ENCODE peak calls at places on chromosomes 6 and 20, in six cellular contexts. C, Y, E, S, Z and H are unnamed samples.

GRCh38 chr20:12570371-12570770 is 438.4 kb upstream of the SPTLC3 start:
- DNase-seq in S (peak), Z (peak), E (peak), Y (no peak), C (no peak), H (peak)

GRCh38 chr6:52515219-52515960 is 61.5 kb downstream of the TRAM2 start:
- DNase-seq in C (no peak), Y (peak), Z (no peak), E (no peak), S (no peak), H (no peak)

GRCh38 chr20:49276201-49276894 is 1.5 kb downstream of the ZNFX1 start:
- DNase-seq in E (peak), Z (peak), C (no peak), Y (peak), S (no peak), H (peak)

GRCh38 chr6:151452750-151453427 is 963 bp upstream of the RMND1 start:
- DNase-seq in E (no peak), S (no peak), Z (peak), C (peak), Y (peak), H (peak)

GRCh38 chr20:21609221-21609620 is 95.4 kb upstream of the NKX2-2 start:
- DNase-seq in Z (no peak), C (no peak), E (peak), Y (peak), S (no peak), H (no peak)

GRCh38 chr6:10759884-10760329 is 12.3 kb downstream of the TMEM14B start:
- DNase-seq in Y (peak), E (peak), C (no peak), S (no peak), Z (no peak), H (no peak)

GRCh38 chr6:159577564-159577963 is 115.5 kb downstream of the SOD2 start:
- DNase-seq in C (no peak), Z (no peak), Y (peak), S (no peak), E (peak), H (no peak)

GRCh38 chr20:25738198-25738597 is 41.5 kb upstream of the ZNF337 start:
- DNase-seq in E (peak), Z (no peak), Y (peak), S (no peak), C (no peak), H (no peak)

GRCh38 chr20:25706793-25707192 is 10.1 kb upstream of the ZNF337 start:
- DNase-seq in E (no peak), Y (no peak), C (no peak), S (no peak), Z (no peak), H (no peak)

GRCh38 chr6:63652980-63653379 is 17.4 kb downstream of the PHF3 start:
- DNase-seq in C (no peak), Z (no peak), S (no peak), E (no peak), Y (no peak), H (no peak)

GRCh38 chr6:167906899-167907298 is 80.2 kb downstream of the AFDN start:
- DNase-seq in S (no peak), E (no peak), C (no peak), Z (no peak), Y (peak), H (peak)

GRCh38 chr6:15621203-15622044 is 41.4 kb downstream of the DTNBP1 start:
- DNase-seq in Z (peak), C (no peak), S (no peak), Y (peak), E (peak), H (no peak)

GRCh38 chr6:18367371-18367770 is 19.8 kb upstream of the RNF144B start:
- DNase-seq in Z (no peak), C (no peak), E (no peak), S (no peak), Y (no peak), H (no peak)

GRCh38 chr20:8646026-8646425 is 422.9 kb upstream of the PLCB4 start:
- DNase-seq in E (peak), Z (no peak), S (no peak), Y (peak), C (no peak), H (peak)

GRCh38 chr6:117506180-117506835 is 23.8 kb downstream of the DCBLD1 start:
- DNase-seq in C (no peak), Z (no peak), Y (peak), E (peak), S (no peak), H (no peak)

GRCh38 chr6:64547594-64548268 is 912.1 kb downstream of the PHF3 start:
- DNase-seq in S (no peak), C (no peak), Y (no peak), Z (no peak), E (no peak), H (no peak)

GRCh38 chr6:91560409-91560808 is 973.5 kb upstream of the MAP3K7 start:
- DNase-seq in E (no peak), S (no peak), Y (no peak), Z (no peak), C (no peak), H (no peak)

GRCh38 chr6:23137596-23137995 is 568.2 kb downstream of the HDGFL1 start:
- DNase-seq in Y (peak), S (no peak), Z (no peak), E (no peak), C (no peak), H (peak)

GRCh38 chr6:113596907-113597583 is 260.1 kb upstream of the MARCKS start:
- DNase-seq in Z (peak), Y (peak), E (no peak), C (no peak), S (no peak), H (peak)

GRCh38 chr6:89324304-89324703 is 9.2 kb upstream of the GABRR2 start:
- DNase-seq in S (no peak), Y (no peak), E (no peak), C (no peak), Z (no peak), H (no peak)

GRCh38 chr6:28182255-28182654 is 40.6 kb downstream of the ZKSCAN8 start:
- DNase-seq in C (no peak), Y (no peak), E (no peak), Z (no peak), S (no peak), H (no peak)

GRCh38 chr20:6265204-6265904 is 142.5 kb upstream of the FERMT1 start:
- DNase-seq in Z (peak), C (peak), E (peak), Y (peak), S (no peak), H (peak)

GRCh38 chr6:31479151-31479932 is 18.6 kb upstream of the MICB start:
- DNase-seq in Z (no peak), Y (no peak), E (no peak), S (no peak), C (no peak), H (no peak)

GRCh38 chr20:38216736-38217595 is 43.6 kb downstream of the KIAA1755 start:
- DNase-seq in Y (no peak), E (no peak), Z (no peak), S (no peak), C (no peak), H (peak)

GRCh38 chr6:22353036-22353560 is 56.3 kb upstream of the PRL start:
- DNase-seq in Z (no peak), C (no peak), E (no peak), S (no peak), Y (peak), H (no peak)

GRCh38 chr6:39823187-39823815 is 31.1 kb downstream of the DAAM2 start:
- DNase-seq in S (no peak), E (no peak), Y (peak), C (no peak), Z (no peak), H (peak)

GRCh38 chr20:41177636-41178035 is 40.3 kb downstream of the PLCG1 start:
- DNase-seq in E (peak), S (no peak), Z (no peak), C (peak), Y (peak), H (peak)

GRCh38 chr6:167870321-167870720 is 43.6 kb downstream of the AFDN start:
- DNase-seq in E (no peak), Z (no peak), S (no peak), C (no peak), Y (no peak), H (no peak)

GRCh38 chr20:62327726-62328495 is 25.1 kb downstream of the ADRM1 start:
- DNase-seq in Y (no peak), E (no peak), C (no peak), Z (no peak), S (no peak), H (no peak)

GRCh38 chr6:163525926-163526325 is 111.4 kb downstream of the QKI start:
- DNase-seq in E (no peak), C (no peak), Z (no peak), Y (peak), S (no peak), H (peak)

GRCh38 chr6:33426590-33427563 is 7.0 kb downstream of the SYNGAP1 start:
- DNase-seq in C (no peak), E (no peak), Y (no peak), Z (peak), S (no peak), H (peak)

GRCh38 chr6:2209226-2209809 is 36.1 kb downstream of the GMDS start:
- DNase-seq in Y (peak), Z (peak), S (no peak), C (no peak), E (peak), H (no peak)